ENCODE peak calls at places on chromosomes 13 and 19, in nine cellular contexts. H, M, S, F, I, P, A, R and J are unnamed samples.

GRCh38 chr19:28710278-28710677 is 502.7 kb downstream of the UQCRFS1 start:
- DNase-seq in H (peak; percentile 79), M (no peak), S (no peak), F (no peak), I (no peak), P (peak; percentile 71), A (no peak), R (no peak), J (no peak)

GRCh38 chr19:34430738-34431625 is 2.8 kb downstream of the UBA2 start:
- DNase-seq in H (peak; percentile 84), M (no peak), S (no peak), F (no peak), I (no peak), P (peak; percentile 75), A (peak; percentile 39), R (no peak), J (no peak)

GRCh38 chr19:31436121-31436776 is 87.0 kb upstream of the TSHZ3 start:
- DNase-seq in H (no peak), M (no peak), S (no peak), F (no peak), I (no peak), P (no peak), A (no peak), R (no peak), J (no peak)

GRCh38 chr19:37778613-37779138 is 710 bp downstream of the ZNF573 start:
- DNase-seq in H (peak; percentile 58), M (no peak), S (no peak), F (no peak), I (no peak), P (peak; percentile 43), A (no peak), R (no peak), J (no peak)

GRCh38 chr19:3844596-3844995 is 24.2 kb downstream of the ZFR2 start:
- DNase-seq in H (no peak), M (no peak), S (no peak), F (no peak), I (no peak), P (no peak), A (no peak), R (no peak), J (no peak)

GRCh38 chr13:108855737-108856387 is 226.5 kb downstream of the MYO16 start:
- DNase-seq in H (no peak), M (no peak), S (no peak), F (no peak), I (no peak), P (no peak), A (no peak), R (no peak), J (no peak)

GRCh38 chr13:91567485-91568207 is 169.2 kb downstream of the GPC5 start:
- DNase-seq in H (no peak), M (no peak), S (no peak), F (no peak), I (no peak), P (no peak), A (no peak), R (no peak), J (no peak)

GRCh38 chr19:19278315-19278714 is 5.2 kb upstream of the TM6SF2 start:
- DNase-seq in H (no peak), M (no peak), S (no peak), F (no peak), I (no peak), P (no peak), A (no peak), R (no peak), J (no peak)

GRCh38 chr19:36837525-36837901 is 674 bp downstream of the ZNF790 start:
- DNase-seq in H (no peak), M (no peak), S (no peak), F (no peak), I (no peak), P (peak; percentile 14), A (peak; percentile 11), R (no peak), J (no peak)

GRCh38 chr19:50203281-50204080 is at the start of gene MYH14:
- DNase-seq in H (peak; percentile 95), M (no peak), S (peak; percentile 93), F (peak; percentile 90), I (peak; percentile 85), P (peak; percentile 94), A (no peak), R (peak; percentile 98), J (peak; percentile 96)

GRCh38 chr13:74969419-74969818 is 512.5 kb downstream of the TBC1D4 start:
- DNase-seq in H (no peak), M (no peak), S (no peak), F (no peak), I (no peak), P (peak; percentile 19), A (no peak), R (no peak), J (no peak)

GRCh38 chr19:40523322-40524047 is 53.2 kb upstream of the SHKBP1 start:
- DNase-seq in H (peak; percentile 96), M (no peak), S (peak; percentile 76), F (peak; percentile 81), I (peak; percentile 35), P (peak; percentile 89), A (peak; percentile 32), R (peak; percentile 86), J (peak; percentile 65)

GRCh38 chr13:23673354-23673753 is 103.1 kb downstream of the TNFRSF19 start:
- DNase-seq in H (no peak), M (no peak), S (no peak), F (no peak), I (no peak), P (no peak), A (no peak), R (no peak), J (peak; percentile 20)

GRCh38 chr19:41427647-41428480 is 690 bp upstream of the B3GNT8 start:
- DNase-seq in H (no peak), M (no peak), S (peak; percentile 83), F (no peak), I (peak; percentile 44), P (peak; percentile 68), A (peak; percentile 49), R (peak; percentile 52), J (peak; percentile 69)

DNA sequence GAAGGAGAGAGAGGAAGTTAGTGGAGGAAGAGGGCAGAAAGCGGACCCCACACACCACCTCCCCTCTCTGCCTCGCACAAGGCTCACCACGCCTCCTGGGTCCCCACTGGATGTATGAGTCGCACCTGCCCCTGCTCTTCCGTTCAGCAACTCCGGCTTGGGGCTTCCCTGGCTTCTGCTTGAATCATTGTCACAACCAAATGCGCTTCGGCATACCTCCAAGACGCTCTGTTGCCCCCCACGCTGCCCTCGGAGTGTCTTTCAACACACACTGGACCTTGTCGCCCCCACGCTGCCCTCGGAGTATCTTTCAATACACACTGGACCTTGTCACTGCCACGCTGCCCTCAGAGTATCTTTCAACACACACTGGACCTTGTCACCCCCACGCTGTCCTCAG is 247.2 kb downstream of the TEX29 start:
- DNase-seq in H (no peak), M (no peak), S (peak; percentile 41), F (no peak), I (no peak), P (no peak), A (no peak), R (no peak), J (no peak)
- H3K4me3 ChIP-seq in H (no peak overlapping the region), M (no peak overlapping the region), S (no peak overlapping the region), F (no peak overlapping the region), I (no peak overlapping the region), P (no peak overlapping the region), A (no peak overlapping the region), R (no peak overlapping the region), J (no peak overlapping the region)

GRCh38 chr19:12737666-12738351 is 512 bp downstream of the GET3 start:
- DNase-seq in H (no peak), M (no peak), S (no peak), F (no peak), I (no peak), P (no peak), A (no peak), R (no peak), J (no peak)
- H3K27ac ChIP-seq in H (peak overlapping the region; percentile 86), M (peak overlapping the region; percentile 82), S (no peak overlapping the region), F (no peak overlapping the region), I (peak overlapping the region; percentile 83), P (no peak overlapping the region), A (peak overlapping the region; percentile 87), R (peak overlapping the region; percentile 91), J (peak overlapping the region; percentile 98)

GRCh38 chr19:1217366-1217765 is 11.8 kb downstream of the STK11 start:
- DNase-seq in H (no peak), M (no peak), S (no peak), F (no peak), I (no peak), P (no peak), A (no peak), R (peak; percentile 35), J (no peak)

GRCh38 chr19:1213391-1214286 is 8.1 kb downstream of the STK11 start:
- DNase-seq in H (no peak), M (peak; percentile 91), S (peak; percentile 91), F (peak; percentile 79), I (peak; percentile 71), P (no peak), A (peak; percentile 32), R (peak; percentile 61), J (peak; percentile 55)

GRCh38 chr19:1216756-1217155 is 11.2 kb downstream of the STK11 start:
- DNase-seq in H (no peak), M (no peak), S (no peak), F (no peak), I (no peak), P (no peak), A (no peak), R (no peak), J (no peak)

GRCh38 chr19:1214299-1214861 is 8.8 kb downstream of the STK11 start:
- DNase-seq in H (no peak), M (no peak), S (no peak), F (no peak), I (no peak), P (no peak), A (no peak), R (peak; percentile 40), J (no peak)

GRCh38 chr19:1214862-1215731 is 9.5 kb downstream of the STK11 start:
- DNase-seq in H (no peak), M (peak; percentile 95), S (peak; percentile 92), F (peak; percentile 77), I (peak; percentile 79), P (no peak), A (no peak), R (peak; percentile 72), J (no peak)
- H3K4me3 ChIP-seq in H (no peak overlapping the region), M (peak overlapping the region; percentile 25), S (no peak overlapping the region), F (no peak overlapping the region), I (peak overlapping the region; percentile 22), P (no peak overlapping the region), A (no peak overlapping the region), R (no peak overlapping the region), J (peak overlapping the region; percentile 6)

DNA sequence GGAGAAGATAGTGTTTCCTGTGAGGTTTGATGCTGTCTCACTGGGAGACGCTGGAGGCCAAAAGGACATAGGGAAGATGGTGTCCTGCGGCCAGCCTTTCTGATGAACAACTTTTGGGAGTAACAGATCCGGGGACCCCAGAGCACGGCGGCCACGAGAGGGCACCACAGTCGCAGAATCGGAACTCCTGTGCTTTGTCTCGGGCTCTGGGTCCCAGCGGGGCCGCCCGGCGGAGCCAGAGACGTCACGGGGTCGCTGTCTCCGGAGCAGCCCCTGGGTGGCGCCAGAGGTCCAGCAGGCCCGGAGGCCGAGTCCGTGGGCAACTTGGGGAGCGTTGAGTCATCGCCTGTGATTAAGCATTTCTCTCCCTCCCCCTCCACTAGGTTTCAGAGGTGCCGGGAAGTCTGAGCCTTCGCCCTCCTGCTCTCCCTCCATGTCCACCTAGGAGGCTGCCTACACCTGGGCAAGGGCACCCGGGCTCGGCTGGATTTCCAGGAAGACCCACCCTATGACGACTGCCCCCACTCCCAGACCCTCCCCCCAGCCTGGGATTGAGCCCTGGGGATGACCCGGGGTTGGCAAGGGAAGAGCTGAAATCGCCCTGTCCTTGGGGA is 3.2 kb downstream of the NANOS3 start:
- DNase-seq in H (peak; percentile 94), M (peak; percentile 99), S (peak; percentile 100), F (peak; percentile 98), I (peak; percentile 99), P (peak; percentile 96), A (peak; percentile 99), R (peak; percentile 99), J (peak; percentile 97)
- H3K27ac ChIP-seq in H (peak overlapping the region; percentile 100), M (peak overlapping the region; percentile 90), S (peak overlapping the region; percentile 4), F (peak overlapping the region; percentile 76), I (peak overlapping the region; percentile 70), P (peak overlapping the region; percentile 54), A (no peak overlapping the region), R (peak overlapping the region; percentile 64), J (peak overlapping the region; percentile 82)